ENCODE peak calls at places on chromosome 14, in six cellular contexts. V is ascending aorta; U is brain microvascular endothelial cell; B is body of pancreas; L is adrenal gland; R is CD8-positive, alpha-beta T cell. H is an unnamed sample.

GRCh38 chr14:80926706-80927384 is 14.7 kb downstream of the CEP128 start:
- DNase-seq in B (no peak), R (no peak), U (peak; percentile 68), V (no peak), L (no peak), H (no peak)

GRCh38 chr14:75449703-75450102 is 21.9 kb downstream of the JDP2 start:
- DNase-seq in U (no peak), B (no peak), R (no peak), L (no peak), V (no peak), H (no peak)

GRCh38 chr14:89164168-89165074 is 252.6 kb downstream of the FOXN3 start:
- DNase-seq in L (no peak), R (no peak), B (no peak), U (no peak), V (no peak), H (no peak)

GRCh38 chr14:103220982-103221641 is 97.9 kb downstream of the TNFAIP2 start:
- DNase-seq in B (no peak), V (no peak), L (no peak), R (no peak), U (no peak), H (no peak)

GRCh38 chr14:101595349-101595748 is 34.1 kb downstream of the DIO3 start:
- DNase-seq in R (peak; percentile 10), V (no peak), B (no peak), L (no peak), U (no peak), H (no peak)

GRCh38 chr14:100524233-100524932 is 62.8 kb downstream of the BEGAIN start:
- DNase-seq in R (no peak), U (no peak), B (no peak), L (peak; percentile 13), V (no peak), H (no peak)

GRCh38 chr14:66508846-66509621 is 1.1 kb downstream of the GPHN start:
- DNase-seq in U (peak; percentile 25), B (peak; percentile 37), R (peak; percentile 35), L (peak; percentile 63), V (peak; percentile 65), H (peak; percentile 29)

GRCh38 chr14:24110485-24110884 is 4.1 kb upstream of the DCAF11 start:
- DNase-seq in V (no peak), L (no peak), R (no peak), B (no peak), U (no peak), H (peak; percentile 63)

GRCh38 chr14:76472199-76472723 is 96.3 kb downstream of the ESRRB start:
- DNase-seq in U (no peak), V (no peak), R (no peak), B (no peak), L (no peak), H (no peak)

GRCh38 chr14:75184447-75184846 is 8.0 kb upstream of the TMED10 start:
- DNase-seq in L (no peak), R (no peak), V (no peak), U (no peak), B (no peak), H (no peak)

GRCh38 chr14:89349196-89350008 is 67.6 kb downstream of the FOXN3 start:
- DNase-seq in R (no peak), V (no peak), B (peak; percentile 84), L (no peak), U (no peak), H (peak; percentile 83)

GRCh38 chr14:50343424-50343823 is 31.3 kb downstream of the DMAC2L start:
- DNase-seq in V (no peak), U (no peak), R (no peak), L (no peak), B (no peak), H (no peak)

GRCh38 chr14:100755649-100756048 is 29.0 kb downstream of the DLK1 start:
- DNase-seq in R (no peak), L (no peak), B (no peak), V (no peak), U (no peak), H (peak; percentile 4)

GRCh38 chr14:50056457-50056856 is 59.9 kb downstream of the VCPKMT start:
- DNase-seq in B (no peak), V (no peak), R (no peak), U (no peak), L (no peak), H (no peak)

GRCh38 chr14:56463491-56463890 is 116.1 kb upstream of the TMEM260 start:
- DNase-seq in B (no peak), L (no peak), V (no peak), R (no peak), U (no peak), H (no peak)

GRCh38 chr14:61108742-61109141 is 127.7 kb downstream of the SLC38A6 start:
- DNase-seq in R (no peak), V (no peak), L (no peak), U (no peak), B (no peak), H (no peak)

GRCh38 chr14:43621282-43621681 is 885.8 kb downstream of the FSCB start:
- DNase-seq in V (no peak), L (no peak), B (no peak), U (no peak), R (no peak), H (no peak)

GRCh38 chr14:74962493-74962892 is 7.1 kb upstream of the PGF start:
- DNase-seq in B (no peak), U (no peak), V (no peak), L (no peak), R (no peak), H (no peak)

GRCh38 chr14:28766505-28767238 is at the start of gene FOXG1:
- DNase-seq in U (no peak), L (no peak), V (no peak), B (no peak), R (no peak), H (no peak)

GRCh38 chr14:78029471-78030372 is 140.5 kb upstream of the NRXN3 start:
- DNase-seq in L (no peak), B (no peak), R (no peak), V (no peak), U (no peak), H (no peak)

GRCh38 chr14:30108975-30109700 is 181.5 kb upstream of the PRKD1 start:
- DNase-seq in B (no peak), V (no peak), U (no peak), R (no peak), L (no peak), H (no peak)

GRCh38 chr14:49050836-49051235 is 535.3 kb downstream of the RPS29 start:
- DNase-seq in R (no peak), V (no peak), L (no peak), B (no peak), U (no peak), H (no peak)

GRCh38 chr14:25122843-25123242 is 72.9 kb upstream of the STXBP6 start:
- DNase-seq in R (no peak), L (no peak), B (no peak), V (no peak), U (no peak), H (no peak)

GRCh38 chr14:23864252-23864651 is 89.3 kb upstream of the DHRS4 start:
- DNase-seq in R (no peak), V (no peak), B (no peak), L (no peak), U (no peak), H (no peak)

GRCh38 chr14:103124501-103125001 is 1.3 kb downstream of the TNFAIP2 start:
- DNase-seq in V (no peak), L (peak; percentile 23), U (no peak), B (no peak), R (no peak), H (no peak)

GRCh38 chr14:61433169-61433568 is 111.8 kb downstream of the PRKCH start:
- DNase-seq in L (no peak), R (no peak), V (no peak), U (no peak), B (no peak), H (no peak)

GRCh38 chr14:42480235-42480634 is 873.6 kb downstream of the LRFN5 start:
- DNase-seq in L (no peak), U (no peak), R (no peak), V (no peak), B (no peak), H (no peak)

GRCh38 chr14:100529561-100530031 is 57.6 kb downstream of the BEGAIN start:
- DNase-seq in R (peak; percentile 9), U (no peak), V (peak; percentile 62), L (no peak), B (no peak), H (no peak)

GRCh38 chr14:70812124-70812818 is 3.0 kb upstream of the MAP3K9 start:
- DNase-seq in L (no peak), U (no peak), V (no peak), B (no peak), R (no peak), H (no peak)

GRCh38 chr14:96253140-96253539 is 2.9 kb upstream of the BDKRB1 start:
- DNase-seq in U (peak; percentile 89), R (no peak), V (no peak), B (no peak), L (no peak), H (no peak)

GRCh38 chr14:96254696-96255095 is 1.3 kb upstream of the BDKRB1 start:
- DNase-seq in U (no peak), L (no peak), R (no peak), V (no peak), B (no peak), H (no peak)

GRCh38 chr14:96251656-96252155 is 4.3 kb upstream of the BDKRB1 start:
- DNase-seq in L (no peak), R (no peak), V (no peak), B (no peak), U (no peak), H (no peak)

GRCh38 chr14:96250545-96250944 is 5.5 kb upstream of the BDKRB1 start:
- DNase-seq in U (no peak), V (no peak), R (no peak), B (no peak), L (no peak), H (no peak)

GRCh38 chr14:96252323-96253052 is 3.5 kb upstream of the BDKRB1 start:
- DNase-seq in V (no peak), U (no peak), L (no peak), B (no peak), R (no peak), H (no peak)
- H3K27ac ChIP-seq in V (no peak overlapping the region), U (peak overlapping the region; percentile 15), L (no peak overlapping the region), B (no peak overlapping the region), R (no peak overlapping the region), H (no peak overlapping the region)

GRCh38 chr14:92945544-92945943 is 22.6 kb downstream of the CHGA start:
- DNase-seq in B (no peak), U (no peak), V (no peak), L (no peak), R (no peak), H (no peak)
- H3K27ac ChIP-seq in B (no peak overlapping the region), U (no peak overlapping the region), V (no peak overlapping the region), L (no peak overlapping the region), R (no peak overlapping the region), H (no peak overlapping the region)

GRCh38 chr14:67512463-67513134 is 20.5 kb upstream of the PLEKHH1 start:
- DNase-seq in R (no peak), L (no peak), U (no peak), V (no peak), B (no peak), H (no peak)
- H3K27ac ChIP-seq in R (no peak overlapping the region), L (peak overlapping the region; percentile 91), U (no peak overlapping the region), V (no peak overlapping the region), B (peak overlapping the region; percentile 85), H (no peak overlapping the region)

DNA sequence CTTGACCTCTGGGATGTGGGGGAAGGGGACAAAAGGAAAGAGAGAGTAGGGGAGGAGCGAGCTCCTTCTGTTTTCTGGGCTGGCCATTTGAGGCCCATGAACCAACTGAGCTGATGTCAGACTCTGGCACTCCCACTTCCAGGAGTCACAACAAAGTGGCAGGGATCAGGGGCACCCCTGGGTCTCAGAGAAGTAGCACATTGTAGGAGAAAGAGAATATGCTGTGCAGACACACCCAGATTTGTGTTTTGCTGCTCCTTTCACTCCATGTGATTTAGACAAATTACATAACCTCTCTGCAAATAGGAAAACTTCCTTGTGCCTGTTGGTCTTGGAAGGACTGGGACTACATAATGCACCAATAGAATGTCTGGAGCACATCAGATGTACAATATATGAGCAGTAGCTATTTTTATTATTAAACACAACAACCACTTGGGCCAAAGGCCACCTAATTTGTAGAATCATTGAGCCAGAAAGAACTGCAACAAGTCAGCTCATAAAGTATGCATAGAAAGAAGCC is 265.5 kb downstream of the ZFP36L1 start:
- DNase-seq in B (peak; percentile 66), R (no peak), V (no peak), U (no peak), L (no peak), H (peak; percentile 63)
- H3K27ac ChIP-seq in B (peak overlapping the region; percentile 82), R (no peak overlapping the region), V (peak overlapping the region; percentile 90), U (no peak overlapping the region), L (peak overlapping the region; percentile 43), H (peak overlapping the region; percentile 45)

H was measured in small intestine.